ENCODE peak calls at places on chromosome 20, in eight cellular contexts. W is CD8-positive, alpha-beta T cell; V is astrocyte; I is IMR-90; O is body of pancreas; J is tibial artery; F is left ventricle myocardium inferior; C is left lung. G is an unnamed sample.

GRCh38 chr20:33282196-33282934 is 649 bp upstream of the BPIFB1 start:
- DNase-seq in F (no peak), W (no peak), V (no peak), I (no peak), O (no peak), J (no peak), C (no peak), G (no peak)

GRCh38 chr20:22559711-22560305 is 24.6 kb downstream of the FOXA2 start:
- DNase-seq in V (no peak), F (no peak), I (no peak), J (no peak), C (no peak), W (no peak), O (no peak), G (no peak)

GRCh38 chr20:38115896-38116295 is 49.2 kb downstream of the TGM2 start:
- DNase-seq in V (no peak), F (no peak), W (no peak), O (no peak), C (no peak), I (no peak), J (no peak), G (no peak)

GRCh38 chr20:56796345-56796744 is 167.2 kb downstream of the TFAP2C start:
- DNase-seq in W (no peak), J (no peak), V (no peak), O (no peak), F (no peak), I (no peak), C (no peak), G (no peak)

GRCh38 chr20:39124064-39124463 is 161.9 kb downstream of the DHX35 start:
- DNase-seq in F (no peak), W (no peak), C (no peak), I (no peak), V (no peak), J (no peak), O (no peak), G (no peak)

GRCh38 chr20:47448429-47448828 is 53.3 kb upstream of the NCOA3 start:
- DNase-seq in I (no peak), C (no peak), V (no peak), O (no peak), F (no peak), J (no peak), W (no peak), G (no peak)

GRCh38 chr20:23264545-23264944 is 86.0 kb upstream of the NXT1 start:
- DNase-seq in V (no peak), J (no peak), W (no peak), O (no peak), C (no peak), F (no peak), I (no peak), G (no peak)

GRCh38 chr20:32354592-32355416 is 3.3 kb upstream of the ASXL1 start:
- DNase-seq in J (no peak), W (no peak), C (no peak), O (no peak), V (peak; percentile 66), I (peak; percentile 76), F (no peak), G (peak; percentile 56)

GRCh38 chr20:35146299-35146921 is 726 bp downstream of the EDEM2 start:
- DNase-seq in O (peak; percentile 28), W (no peak), C (peak; percentile 82), F (no peak), I (no peak), J (peak; percentile 68), V (no peak), G (no peak)

GRCh38 chr20:41387433-41387832 is 20.8 kb upstream of the EMILIN3 start:
- DNase-seq in J (no peak), W (no peak), I (no peak), V (no peak), F (no peak), O (no peak), C (no peak), G (peak; percentile 59)

GRCh38 chr20:56627122-56628014 is 1.7 kb upstream of the TFAP2C start:
- DNase-seq in C (no peak), J (no peak), F (no peak), O (no peak), I (no peak), W (no peak), V (no peak), G (no peak)

GRCh38 chr20:539848-540247 is 3.7 kb downstream of the CSNK2A1 start:
- DNase-seq in V (peak; percentile 64), W (no peak), C (no peak), F (no peak), O (peak; percentile 27), I (peak; percentile 49), J (no peak), G (no peak)

GRCh38 chr20:536426-537012 is 7.1 kb downstream of the CSNK2A1 start:
- DNase-seq in J (no peak), O (no peak), I (no peak), F (no peak), V (no peak), W (no peak), C (no peak), G (no peak)

GRCh38 chr20:540391-541201 is 3.0 kb downstream of the CSNK2A1 start:
- DNase-seq in C (no peak), I (no peak), W (no peak), V (no peak), F (no peak), J (no peak), O (no peak), G (no peak)

GRCh38 chr20:537983-538382 is 5.6 kb downstream of the CSNK2A1 start:
- DNase-seq in F (no peak), V (no peak), I (no peak), W (no peak), J (no peak), O (no peak), C (no peak), G (no peak)

DNA sequence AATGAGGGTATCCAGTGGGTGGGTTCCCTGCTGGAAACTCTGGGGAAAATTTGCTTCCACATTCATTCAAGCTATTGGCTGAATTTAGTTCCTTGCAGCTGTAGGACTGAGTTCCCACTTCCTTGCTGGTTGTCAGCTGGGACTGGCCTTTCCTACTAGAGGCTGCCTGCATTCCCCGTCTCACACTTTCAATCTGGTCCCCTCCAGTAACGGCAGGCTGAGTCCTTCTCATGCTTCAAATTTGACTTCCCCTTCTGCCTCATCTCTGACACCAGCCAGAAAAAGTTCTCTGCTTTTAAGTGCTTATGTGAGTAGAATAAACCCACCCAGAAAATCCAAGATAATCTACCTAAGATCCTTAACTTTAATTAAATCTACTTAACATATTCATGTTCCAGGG is 4.4 kb downstream of the CSNK2A1 start:
- DNase-seq in W (no peak), O (no peak), V (no peak), F (no peak), J (no peak), C (no peak), I (no peak), G (no peak)
- H3K27ac ChIP-seq in W (no peak overlapping the region), O (no peak overlapping the region), V (no peak overlapping the region), F (no peak overlapping the region), J (peak overlapping the region; percentile 10), C (peak overlapping the region; percentile 18), I (no peak overlapping the region), G (no peak overlapping the region)

GRCh38 chr20:51420805-51421204 is 121.7 kb downstream of the NFATC2 start:
- DNase-seq in W (no peak), F (no peak), V (no peak), I (no peak), O (no peak), J (no peak), C (no peak), G (no peak)
- H3K4me3 ChIP-seq in W (no peak overlapping the region), F (no peak overlapping the region), V (no peak overlapping the region), I (no peak overlapping the region), O (no peak overlapping the region), J (no peak overlapping the region), C (no peak overlapping the region), G (no peak overlapping the region)

GRCh38 chr20:36624925-36625324 is 19.3 kb downstream of the RAB5IF start:
- DNase-seq in C (no peak), V (no peak), O (no peak), I (no peak), F (no peak), J (no peak), W (no peak), G (no peak)
- H3K27ac ChIP-seq in C (no peak overlapping the region), V (no peak overlapping the region), O (no peak overlapping the region), I (no peak overlapping the region), F (peak overlapping the region; percentile 59), J (no peak overlapping the region), W (no peak overlapping the region), G (no peak overlapping the region)

GRCh38 chr20:15817351-15817750 is 755.9 kb downstream of the KIF16B start:
- DNase-seq in J (no peak), V (no peak), F (no peak), C (no peak), W (no peak), I (no peak), O (no peak), G (no peak)
- H3K4me3 ChIP-seq in J (no peak overlapping the region), V (no peak overlapping the region), F (no peak overlapping the region), C (no peak overlapping the region), W (no peak overlapping the region), I (no peak overlapping the region), O (no peak overlapping the region), G (no peak overlapping the region)

GRCh38 chr20:44079291-44079690 is 107.7 kb downstream of the JPH2 start:
- DNase-seq in C (peak; percentile 46), I (no peak), O (no peak), J (no peak), V (no peak), W (no peak), F (no peak), G (no peak)

GRCh38 chr20:44079968-44080560 is 106.9 kb downstream of the JPH2 start:
- DNase-seq in J (no peak), W (no peak), C (no peak), I (peak; percentile 71), F (no peak), V (peak; percentile 64), O (no peak), G (peak; percentile 51)

GRCh38 chr20:44081888-44082287 is 105.1 kb downstream of the JPH2 start:
- DNase-seq in I (no peak), J (no peak), V (no peak), C (peak; percentile 32), W (no peak), F (no peak), O (no peak), G (no peak)

GRCh38 chr20:44081476-44081875 is 105.5 kb downstream of the JPH2 start:
- DNase-seq in V (no peak), C (peak; percentile 26), O (no peak), F (no peak), W (no peak), I (no peak), J (no peak), G (no peak)

DNA sequence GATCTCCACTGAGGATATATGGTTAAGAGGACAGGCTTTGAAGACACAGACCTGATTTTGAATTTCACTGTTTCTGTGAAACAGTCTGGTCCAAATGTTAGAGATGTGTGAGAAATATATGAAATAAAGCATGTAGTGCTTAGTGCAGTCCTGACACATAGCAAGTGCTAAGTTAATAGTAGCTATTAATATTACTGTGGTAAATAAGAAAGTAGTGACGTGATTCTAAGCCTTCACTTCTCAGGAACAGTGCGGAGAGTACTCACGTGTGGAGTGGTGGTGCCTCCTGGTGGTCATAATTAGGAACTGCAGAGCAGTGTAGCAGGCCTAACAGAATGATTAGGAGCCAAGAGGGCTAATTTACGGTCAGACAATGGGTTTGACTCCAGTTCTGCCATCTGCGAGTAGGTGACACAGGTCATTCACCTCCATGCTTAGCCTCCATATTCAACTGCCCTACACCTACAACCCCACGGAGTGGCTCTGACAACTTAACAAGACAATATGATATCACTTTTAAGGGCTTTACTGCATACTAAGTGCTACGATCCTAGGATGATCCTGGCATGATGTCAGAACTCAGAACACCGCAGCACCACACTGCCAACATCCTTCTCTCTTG is 106.2 kb downstream of the JPH2 start:
- DNase-seq in V (peak; percentile 53), C (peak; percentile 53), F (peak; percentile 60), J (no peak), O (peak; percentile 86), I (peak; percentile 76), W (peak; percentile 71), G (peak; percentile 80)
- H3K27ac ChIP-seq in V (no peak overlapping the region), C (no peak overlapping the region), F (peak overlapping the region; percentile 0), J (no peak overlapping the region), O (no peak overlapping the region), I (no peak overlapping the region), W (no peak overlapping the region), G (no peak overlapping the region)

G was measured in cardiac muscle cell.